ENCODE peak calls at places on chromosomes 7 and 10, in six cellular contexts. One of them, this sample, is unnamed.

GRCh38 chr10:50469288-50469687 is 154.5 kb downstream of the SGMS1 start:
- DNase-seq in endothelial cell of umbilical vein: no peak
- DNase-seq in hepatocyte: no peak
- DNase-seq in esophagus muscularis mucosa: no peak
- DNase-seq in HCT116: no peak
- DNase-seq in A549: no peak
- DNase-seq in this sample: no peak

GRCh38 chr7:137754076-137754851 is 92.5 kb downstream of the DGKI start:
- DNase-seq in A549: no peak
- DNase-seq in hepatocyte: no peak
- DNase-seq in endothelial cell of umbilical vein: no peak
- DNase-seq in HCT116: no peak
- DNase-seq in esophagus muscularis mucosa: no peak
- DNase-seq in this sample: peak; percentile 69

GRCh38 chr7:77536413-77537135 is 521 bp upstream of the PTPN12 start:
- DNase-seq in esophagus muscularis mucosa: peak; percentile 99
- DNase-seq in hepatocyte: peak; percentile 99
- DNase-seq in endothelial cell of umbilical vein: peak; percentile 96
- DNase-seq in HCT116: peak; percentile 88
- DNase-seq in A549: peak; percentile 98
- DNase-seq in this sample: peak; percentile 99

GRCh38 chr7:15682751-15683150 is 3.7 kb downstream of the MEOX2 start:
- DNase-seq in HCT116: no peak
- DNase-seq in hepatocyte: no peak
- DNase-seq in esophagus muscularis mucosa: no peak
- DNase-seq in A549: no peak
- DNase-seq in endothelial cell of umbilical vein: peak; percentile 53
- DNase-seq in this sample: no peak

GRCh38 chr7:24135003-24135817 is 148.8 kb upstream of the NPY start:
- DNase-seq in esophagus muscularis mucosa: peak; percentile 68
- DNase-seq in hepatocyte: no peak
- DNase-seq in HCT116: no peak
- DNase-seq in A549: no peak
- DNase-seq in endothelial cell of umbilical vein: no peak
- DNase-seq in this sample: no peak

GRCh38 chr7:142960955-142961512 is 1.1 kb downstream of the KEL start:
- DNase-seq in esophagus muscularis mucosa: no peak
- DNase-seq in HCT116: peak; percentile 6
- DNase-seq in A549: no peak
- DNase-seq in endothelial cell of umbilical vein: no peak
- DNase-seq in hepatocyte: no peak
- DNase-seq in this sample: no peak

GRCh38 chr7:134693256-134693655 is 46.6 kb downstream of the BPGM start:
- DNase-seq in esophagus muscularis mucosa: peak; percentile 90
- DNase-seq in HCT116: no peak
- DNase-seq in endothelial cell of umbilical vein: no peak
- DNase-seq in A549: no peak
- DNase-seq in hepatocyte: peak; percentile 32
- DNase-seq in this sample: no peak

GRCh38 chr7:157845203-157845810 is 508.5 kb downstream of the DNAJB6 start:
- DNase-seq in HCT116: peak; percentile 6
- DNase-seq in A549: no peak
- DNase-seq in hepatocyte: no peak
- DNase-seq in endothelial cell of umbilical vein: no peak
- DNase-seq in esophagus muscularis mucosa: no peak
- DNase-seq in this sample: no peak

GRCh38 chr10:123044391-123044790 is 35.6 kb downstream of the ACADSB start:
- DNase-seq in HCT116: peak; percentile 29
- DNase-seq in esophagus muscularis mucosa: no peak
- DNase-seq in endothelial cell of umbilical vein: peak; percentile 18
- DNase-seq in hepatocyte: no peak
- DNase-seq in A549: no peak
- DNase-seq in this sample: no peak

GRCh38 chr10:35096312-35096711 is 6.2 kb upstream of the CUL2 start:
- DNase-seq in hepatocyte: no peak
- DNase-seq in HCT116: no peak
- DNase-seq in esophagus muscularis mucosa: no peak
- DNase-seq in A549: no peak
- DNase-seq in endothelial cell of umbilical vein: no peak
- DNase-seq in this sample: no peak

GRCh38 chr7:70619130-70619529 is 512.8 kb upstream of the GALNT17 start:
- DNase-seq in endothelial cell of umbilical vein: no peak
- DNase-seq in esophagus muscularis mucosa: no peak
- DNase-seq in A549: no peak
- DNase-seq in hepatocyte: no peak
- DNase-seq in HCT116: no peak
- DNase-seq in this sample: no peak

GRCh38 chr7:68224041-68224534 is 1227.5 kb downstream of the TYW1 start:
- DNase-seq in A549: no peak
- DNase-seq in hepatocyte: no peak
- DNase-seq in esophagus muscularis mucosa: no peak
- DNase-seq in endothelial cell of umbilical vein: no peak
- DNase-seq in HCT116: no peak
- DNase-seq in this sample: peak; percentile 44

GRCh38 chr7:114916261-114916892 is 5.5 kb upstream of the MDFIC start:
- DNase-seq in HCT116: no peak
- DNase-seq in A549: no peak
- DNase-seq in esophagus muscularis mucosa: no peak
- DNase-seq in endothelial cell of umbilical vein: no peak
- DNase-seq in hepatocyte: no peak
- DNase-seq in this sample: no peak

GRCh38 chr10:80699602-80700039 is 161.9 kb downstream of the SH2D4B start:
- DNase-seq in esophagus muscularis mucosa: no peak
- DNase-seq in endothelial cell of umbilical vein: peak; percentile 58
- DNase-seq in A549: peak; percentile 59
- DNase-seq in hepatocyte: peak; percentile 90
- DNase-seq in HCT116: peak; percentile 51
- DNase-seq in this sample: peak; percentile 78

GRCh38 chr7:45071528-45071927 is 17.2 kb downstream of the NACAD start:
- DNase-seq in HCT116: no peak
- DNase-seq in esophagus muscularis mucosa: no peak
- DNase-seq in endothelial cell of umbilical vein: no peak
- DNase-seq in hepatocyte: no peak
- DNase-seq in A549: no peak
- DNase-seq in this sample: no peak

GRCh38 chr7:85554294-85554877 is 367.5 kb upstream of the SEMA3D start:
- DNase-seq in endothelial cell of umbilical vein: peak; percentile 63
- DNase-seq in esophagus muscularis mucosa: no peak
- DNase-seq in HCT116: peak; percentile 37
- DNase-seq in hepatocyte: peak; percentile 84
- DNase-seq in A549: peak; percentile 0
- DNase-seq in this sample: no peak

GRCh38 chr7:19984231-19984632 is 210.8 kb upstream of the TMEM196 start:
- DNase-seq in A549: no peak
- DNase-seq in hepatocyte: peak; percentile 14
- DNase-seq in HCT116: no peak
- DNase-seq in endothelial cell of umbilical vein: no peak
- DNase-seq in esophagus muscularis mucosa: no peak
- DNase-seq in this sample: no peak

GRCh38 chr10:89846786-89847185 is 145.4 kb downstream of the KIF20B start:
- DNase-seq in HCT116: no peak
- DNase-seq in A549: no peak
- DNase-seq in endothelial cell of umbilical vein: no peak
- DNase-seq in hepatocyte: no peak
- DNase-seq in esophagus muscularis mucosa: no peak
- DNase-seq in this sample: no peak

GRCh38 chr7:42914009-42914725 is 2.3 kb upstream of the C7orf25 start:
- DNase-seq in esophagus muscularis mucosa: no peak
- DNase-seq in HCT116: no peak
- DNase-seq in A549: no peak
- DNase-seq in hepatocyte: peak; percentile 19
- DNase-seq in endothelial cell of umbilical vein: peak; percentile 64
- DNase-seq in this sample: no peak

GRCh38 chr10:62379394-62379793 is 5.2 kb downstream of the ZNF365 start:
- DNase-seq in endothelial cell of umbilical vein: no peak
- DNase-seq in esophagus muscularis mucosa: no peak
- DNase-seq in hepatocyte: no peak
- DNase-seq in A549: no peak
- DNase-seq in HCT116: no peak
- DNase-seq in this sample: peak; percentile 46

DNA sequence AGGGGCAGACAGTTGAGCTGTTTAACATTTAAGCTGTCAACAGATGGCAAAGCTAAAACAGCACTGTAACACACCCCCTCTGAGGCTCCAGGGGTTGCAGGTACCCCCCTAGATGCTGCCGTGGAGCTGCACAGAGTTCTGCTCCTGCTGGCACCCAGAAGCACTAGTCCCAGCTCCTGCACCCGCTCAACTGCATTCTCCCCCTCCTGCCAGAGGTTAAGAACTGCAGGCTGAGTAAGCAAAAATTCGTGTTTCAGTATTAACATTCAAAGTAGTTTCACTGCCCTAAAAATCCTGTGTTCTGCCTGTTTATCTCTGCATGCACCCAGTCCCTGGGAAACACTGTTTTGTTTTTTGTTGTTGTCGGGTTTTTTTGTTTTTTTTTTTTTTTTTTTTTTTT is 790.8 kb upstream of the KCND2 start:
- DNase-seq in hepatocyte: peak; percentile 58
- DNase-seq in HCT116: peak; percentile 43
- DNase-seq in esophagus muscularis mucosa: no peak
- DNase-seq in endothelial cell of umbilical vein: no peak
- DNase-seq in A549: peak; percentile 7
- DNase-seq in this sample: no peak
- TF ChIP-seq CTCF in hepatocyte: peak; percentile 34
- TF ChIP-seq CTCF in HCT116: peak; percentile 64
- TF ChIP-seq CTCF in esophagus muscularis mucosa: peak; percentile 19
- TF ChIP-seq CTCF in endothelial cell of umbilical vein: no peak
- TF ChIP-seq CTCF in A549: no peak
- TF ChIP-seq CTCF in this sample: no peak

DNA sequence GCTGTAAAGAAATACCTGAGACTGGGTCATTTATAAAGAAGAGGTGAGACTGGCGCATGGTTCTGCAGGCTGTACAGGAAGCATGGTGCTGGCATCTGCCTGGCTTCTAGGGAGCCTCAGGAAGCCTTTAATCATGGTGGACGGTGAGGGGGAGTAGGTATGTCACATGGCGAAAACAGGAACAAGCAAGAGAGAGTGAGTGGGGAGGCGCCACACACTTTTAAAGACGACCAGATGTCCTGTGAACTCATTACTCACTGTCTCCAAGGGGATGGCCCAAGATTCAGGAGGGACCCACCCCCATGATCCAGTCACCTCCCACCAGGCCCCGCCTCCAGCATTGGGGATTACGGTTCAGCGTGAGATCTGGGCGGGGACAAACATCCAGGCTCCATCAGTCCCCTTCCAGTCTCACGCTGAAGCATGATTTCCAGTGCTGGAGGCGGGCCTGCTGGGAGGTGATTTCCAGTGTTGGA is 3.2 kb downstream of the ZNF316 start:
- DNase-seq in esophagus muscularis mucosa: no peak
- DNase-seq in endothelial cell of umbilical vein: peak; percentile 35
- DNase-seq in HCT116: no peak
- DNase-seq in A549: no peak
- DNase-seq in hepatocyte: no peak
- DNase-seq in this sample: no peak
- H3K4me3 ChIP-seq in esophagus muscularis mucosa: no peak overlapping the region
- H3K4me3 ChIP-seq in endothelial cell of umbilical vein: no peak overlapping the region
- H3K4me3 ChIP-seq in HCT116: no peak overlapping the region
- H3K4me3 ChIP-seq in A549: no peak overlapping the region
- H3K4me3 ChIP-seq in hepatocyte: no peak overlapping the region
- H3K4me3 ChIP-seq in this sample: no peak overlapping the region

GRCh38 chr10:132899054-132899750 is 43.2 kb downstream of the CFAP46 start:
- DNase-seq in HCT116: no peak
- DNase-seq in esophagus muscularis mucosa: no peak
- DNase-seq in endothelial cell of umbilical vein: no peak
- DNase-seq in hepatocyte: no peak
- DNase-seq in A549: no peak
- DNase-seq in this sample: no peak

GRCh38 chr10:132897516-132898381 is 44.6 kb downstream of the CFAP46 start:
- DNase-seq in endothelial cell of umbilical vein: no peak
- DNase-seq in hepatocyte: no peak
- DNase-seq in A549: no peak
- DNase-seq in esophagus muscularis mucosa: no peak
- DNase-seq in HCT116: no peak
- DNase-seq in this sample: peak; percentile 31

GRCh38 chr10:132900211-132900756 is 42.1 kb downstream of the CFAP46 start:
- DNase-seq in endothelial cell of umbilical vein: no peak
- DNase-seq in HCT116: no peak
- DNase-seq in hepatocyte: no peak
- DNase-seq in esophagus muscularis mucosa: no peak
- DNase-seq in A549: no peak
- DNase-seq in this sample: no peak

GRCh38 chr10:132899751-132900065 is 42.7 kb downstream of the CFAP46 start:
- DNase-seq in HCT116: no peak
- DNase-seq in endothelial cell of umbilical vein: no peak
- DNase-seq in hepatocyte: no peak
- DNase-seq in A549: no peak
- DNase-seq in esophagus muscularis mucosa: no peak
- DNase-seq in this sample: no peak

GRCh38 chr10:132898391-132899053 is 43.8 kb downstream of the CFAP46 start:
- DNase-seq in endothelial cell of umbilical vein: no peak
- DNase-seq in A549: no peak
- DNase-seq in HCT116: no peak
- DNase-seq in esophagus muscularis mucosa: no peak
- DNase-seq in hepatocyte: no peak
- DNase-seq in this sample: no peak
- H3K27ac ChIP-seq in endothelial cell of umbilical vein: no peak overlapping the region
- H3K27ac ChIP-seq in A549: no peak overlapping the region
- H3K27ac ChIP-seq in HCT116: no peak overlapping the region
- H3K27ac ChIP-seq in esophagus muscularis mucosa: no peak overlapping the region
- H3K27ac ChIP-seq in hepatocyte: no peak overlapping the region
- H3K27ac ChIP-seq in this sample: no peak overlapping the region

DNA sequence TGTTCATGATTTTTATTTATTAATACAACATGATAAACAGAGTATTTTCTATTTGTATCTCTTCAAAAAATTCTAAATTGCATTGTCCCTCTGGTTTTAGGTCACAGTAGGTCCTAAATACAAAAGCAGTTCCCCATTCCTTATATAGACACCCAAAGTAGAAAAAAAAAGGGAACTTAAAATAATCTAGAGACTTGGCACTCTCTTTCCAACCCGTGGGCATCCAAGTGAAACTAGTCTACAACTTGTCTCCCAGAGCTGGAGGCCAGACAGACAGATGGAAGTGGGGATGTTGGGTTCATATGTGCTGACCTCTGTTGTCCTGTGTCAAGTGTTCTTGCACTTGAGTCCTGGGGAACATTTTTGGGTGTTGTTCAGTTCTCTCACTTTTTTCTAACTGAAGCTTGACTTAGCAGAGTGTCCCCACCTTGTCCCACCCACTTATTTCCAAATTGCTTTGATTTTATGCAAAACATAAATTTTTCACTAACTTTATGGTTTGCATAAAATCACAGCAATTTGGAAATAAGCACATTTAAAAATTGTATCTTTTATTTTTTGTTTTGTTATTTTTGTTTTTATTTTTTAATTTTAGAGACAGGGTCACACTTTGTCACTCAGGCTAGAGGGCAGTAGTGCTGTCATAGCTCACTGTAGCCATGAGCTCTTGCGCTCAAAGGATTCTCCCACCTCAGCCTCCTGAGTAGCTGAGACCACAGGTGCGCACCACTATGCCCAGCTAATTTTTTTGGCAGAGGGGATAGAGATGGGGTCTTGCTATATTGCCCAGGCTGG is 43.0 kb downstream of the APBB1IP start:
- DNase-seq in esophagus muscularis mucosa: no peak
- DNase-seq in endothelial cell of umbilical vein: no peak
- DNase-seq in A549: no peak
- DNase-seq in hepatocyte: no peak
- DNase-seq in HCT116: no peak
- DNase-seq in this sample: no peak
- TF ChIP-seq CTCF in esophagus muscularis mucosa: no peak
- TF ChIP-seq CTCF in endothelial cell of umbilical vein: no peak
- TF ChIP-seq CTCF in A549: no peak
- TF ChIP-seq CTCF in hepatocyte: no peak
- TF ChIP-seq CTCF in HCT116: no peak
- TF ChIP-seq CTCF in this sample: no peak